ENCODE peak calls at places on chromosomes 3 and 15, in five cellular contexts. One of them, this sample, is unnamed.
A peak's percentile ranks its signal among the peaks of the same experiment; 100 is the strongest.

GRCh38 chr3:155321418-155321817 is 27.9 kb upstream of the STRIT1 start:
- DNase-seq in GM20000: no peak
- DNase-seq in progenitor cell of endocrine pancreas: no peak
- DNase-seq in AG08396: no peak
- DNase-seq in cardiac muscle cell: no peak
- DNase-seq in this sample: no peak

GRCh38 chr3:183518446-183519185 is 36.9 kb downstream of the KLHL6 start:
- DNase-seq in cardiac muscle cell: no peak
- DNase-seq in AG08396: no peak
- DNase-seq in GM20000: no peak
- DNase-seq in progenitor cell of endocrine pancreas: no peak
- DNase-seq in this sample: no peak

GRCh38 chr3:4261411-4261810 is 41.8 kb upstream of the SETMAR start:
- DNase-seq in cardiac muscle cell: no peak
- DNase-seq in progenitor cell of endocrine pancreas: no peak
- DNase-seq in GM20000: no peak
- DNase-seq in AG08396: no peak
- DNase-seq in this sample: no peak

GRCh38 chr3:58073315-58074125 is 65.3 kb downstream of the FLNB start:
- DNase-seq in AG08396: no peak
- DNase-seq in cardiac muscle cell: peak; percentile 57
- DNase-seq in GM20000: no peak
- DNase-seq in progenitor cell of endocrine pancreas: no peak
- DNase-seq in this sample: no peak

GRCh38 chr3:51957520-51958205 is 2.5 kb downstream of the GPR62 start:
- DNase-seq in AG08396: no peak
- DNase-seq in cardiac muscle cell: no peak
- DNase-seq in progenitor cell of endocrine pancreas: no peak
- DNase-seq in GM20000: no peak
- DNase-seq in this sample: no peak

GRCh38 chr3:33919312-33919711 is 120.9 kb downstream of the PDCD6IP start:
- DNase-seq in cardiac muscle cell: no peak
- DNase-seq in AG08396: no peak
- DNase-seq in progenitor cell of endocrine pancreas: no peak
- DNase-seq in GM20000: no peak
- DNase-seq in this sample: no peak

GRCh38 chr15:99385865-99386264 is 134.6 kb downstream of the LRRC28 start:
- DNase-seq in AG08396: peak; percentile 49
- DNase-seq in cardiac muscle cell: peak; percentile 63
- DNase-seq in GM20000: no peak
- DNase-seq in progenitor cell of endocrine pancreas: no peak
- DNase-seq in this sample: no peak

GRCh38 chr3:27166888-27167287 is 202.3 kb downstream of the NEK10 start:
- DNase-seq in AG08396: peak; percentile 82
- DNase-seq in cardiac muscle cell: peak; percentile 96
- DNase-seq in GM20000: no peak
- DNase-seq in progenitor cell of endocrine pancreas: no peak
- DNase-seq in this sample: no peak

GRCh38 chr3:50095352-50095998 is 6.8 kb downstream of the RBM5 start:
- DNase-seq in progenitor cell of endocrine pancreas: no peak
- DNase-seq in AG08396: peak; percentile 42
- DNase-seq in GM20000: no peak
- DNase-seq in cardiac muscle cell: no peak
- DNase-seq in this sample: no peak

GRCh38 chr3:27345493-27345892 is 23.7 kb downstream of the NEK10 start:
- DNase-seq in GM20000: no peak
- DNase-seq in cardiac muscle cell: no peak
- DNase-seq in progenitor cell of endocrine pancreas: no peak
- DNase-seq in AG08396: no peak
- DNase-seq in this sample: no peak

GRCh38 chr15:52765779-52766178 is 24.4 kb downstream of the ONECUT1 start:
- DNase-seq in cardiac muscle cell: peak; percentile 12
- DNase-seq in progenitor cell of endocrine pancreas: no peak
- DNase-seq in AG08396: peak; percentile 33
- DNase-seq in GM20000: no peak
- DNase-seq in this sample: no peak

GRCh38 chr3:113242091-113242581 is 30.8 kb downstream of the BOC start:
- DNase-seq in progenitor cell of endocrine pancreas: no peak
- DNase-seq in GM20000: no peak
- DNase-seq in AG08396: no peak
- DNase-seq in cardiac muscle cell: peak; percentile 71
- DNase-seq in this sample: no peak

GRCh38 chr3:157543491-157544035 is 40.3 kb upstream of the VEPH1 start:
- DNase-seq in cardiac muscle cell: peak; percentile 49
- DNase-seq in GM20000: no peak
- DNase-seq in AG08396: no peak
- DNase-seq in progenitor cell of endocrine pancreas: no peak
- DNase-seq in this sample: no peak

GRCh38 chr3:29537889-29538609 is 257.2 kb downstream of the RBMS3 start:
- DNase-seq in cardiac muscle cell: peak; percentile 79
- DNase-seq in AG08396: no peak
- DNase-seq in GM20000: no peak
- DNase-seq in progenitor cell of endocrine pancreas: no peak
- DNase-seq in this sample: no peak